ENCODE peak calls at places on chromosomes 2 and 18, in six cellular contexts. C is CD4-positive, CD25-positive, alpha-beta regulatory T cell; W is suprapubic skin; B is GM23338; Y is K562; R is tibial nerve. M is an unnamed sample.
A peak's percentile ranks its signal among the peaks of the same experiment; 100 is the strongest.

GRCh38 chr2:177296047-177296446 is 31.5 kb upstream of the NFE2L2 start:
- DNase-seq in Y (no peak), C (peak; percentile 51), B (no peak), W (no peak), R (no peak), M (no peak)

GRCh38 chr2:150295544-150295943 is 191.9 kb downstream of the RND3 start:
- DNase-seq in R (no peak), Y (no peak), C (no peak), B (no peak), W (no peak), M (no peak)

GRCh38 chr18:79361766-79362522 is 33.8 kb upstream of the NFATC1 start:
- DNase-seq in Y (no peak), R (no peak), W (no peak), C (no peak), B (no peak), M (no peak)

GRCh38 chr2:149858916-149859634 is 271.5 kb upstream of the MMADHC start:
- DNase-seq in W (no peak), R (no peak), Y (no peak), B (no peak), C (no peak), M (no peak)

GRCh38 chr2:54557601-54558187 is 101.6 kb downstream of the SPTBN1 start:
- DNase-seq in R (no peak), C (peak; percentile 74), W (no peak), Y (peak; percentile 58), B (peak; percentile 55), M (peak; percentile 78)

GRCh38 chr18:69718912-69719547 is 228.6 kb downstream of the CD226 start:
- DNase-seq in R (no peak), C (no peak), B (no peak), W (no peak), Y (no peak), M (no peak)

GRCh38 chr18:32470136-32470712 is 458 bp downstream of the GAREM1 start:
- DNase-seq in R (peak; percentile 21), Y (no peak), W (peak; percentile 82), C (peak; percentile 8), B (peak; percentile 38), M (peak; percentile 73)

GRCh38 chr2:73851274-73851673 is 22.5 kb downstream of the STAMBP start:
- DNase-seq in Y (no peak), B (peak; percentile 58), R (no peak), C (no peak), W (no peak), M (no peak)

GRCh38 chr2:64260817-64261216 is 116.6 kb upstream of the PELI1 start:
- DNase-seq in B (no peak), W (no peak), C (peak; percentile 25), Y (peak; percentile 36), R (peak; percentile 16), M (peak; percentile 26)

GRCh38 chr2:190277234-190278112 is 42.2 kb downstream of the HIBCH start:
- DNase-seq in C (no peak), B (peak; percentile 68), R (no peak), Y (peak; percentile 60), W (no peak), M (no peak)

GRCh38 chr2:69993048-69993565 is 31.7 kb upstream of the ASPRV1 start:
- DNase-seq in C (no peak), Y (no peak), B (no peak), R (no peak), W (peak; percentile 48), M (no peak)

GRCh38 chr18:3354506-3354905 is 92.6 kb downstream of the MYL12B start:
- DNase-seq in W (no peak), R (no peak), C (no peak), B (no peak), Y (no peak), M (no peak)

DNA sequence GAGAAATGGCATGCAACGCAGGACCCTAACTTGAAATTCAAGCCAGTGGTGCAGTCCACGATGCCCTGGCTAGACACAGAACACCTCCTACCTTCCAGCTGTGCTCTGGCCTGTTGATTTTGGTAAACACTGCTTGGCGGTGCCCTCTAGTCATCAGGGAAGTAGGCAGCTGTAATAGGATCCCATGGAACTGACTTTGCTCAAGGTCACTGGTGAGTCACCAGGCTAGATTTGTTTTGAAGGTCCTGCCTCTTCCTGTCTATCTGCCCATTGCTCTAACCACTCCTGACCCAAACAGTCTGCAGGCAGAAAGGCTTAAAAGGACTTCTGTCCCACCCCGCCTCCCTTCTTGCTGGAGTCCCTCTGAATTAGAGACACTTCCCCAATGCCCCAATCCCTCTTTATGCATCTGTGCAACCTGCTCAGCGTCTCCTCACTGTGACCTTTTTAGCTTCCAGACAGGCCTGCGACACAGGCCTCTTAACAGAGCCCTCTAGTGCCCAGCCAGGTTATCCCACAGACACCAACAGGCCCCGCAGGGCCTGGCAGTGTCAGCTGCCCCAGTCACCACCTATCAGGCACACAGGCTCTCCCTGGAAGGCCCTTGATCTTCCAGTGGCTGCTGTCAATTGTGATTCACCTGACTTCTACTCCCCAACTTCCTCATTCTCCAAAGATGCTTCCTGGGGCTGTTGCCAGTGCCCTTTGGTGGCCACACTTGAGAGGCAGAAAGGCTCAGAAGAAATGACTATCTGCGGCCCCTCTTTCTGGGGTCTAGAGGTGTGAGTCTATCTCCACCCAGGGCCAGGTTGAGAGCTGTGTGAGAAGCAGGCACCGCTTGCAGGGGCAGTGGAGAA is 5.2 kb downstream of the TMEM127 start:
- DNase-seq in C (peak; percentile 37), Y (peak; percentile 74), B (peak; percentile 79), W (no peak), R (no peak), M (peak; percentile 88)
- H3K27ac ChIP-seq in C (peak overlapping the region; percentile 23), Y (peak overlapping the region; percentile 62), B (peak overlapping the region; percentile 6), W (peak overlapping the region; percentile 82), R (peak overlapping the region; percentile 82), M (peak overlapping the region; percentile 82)

DNA sequence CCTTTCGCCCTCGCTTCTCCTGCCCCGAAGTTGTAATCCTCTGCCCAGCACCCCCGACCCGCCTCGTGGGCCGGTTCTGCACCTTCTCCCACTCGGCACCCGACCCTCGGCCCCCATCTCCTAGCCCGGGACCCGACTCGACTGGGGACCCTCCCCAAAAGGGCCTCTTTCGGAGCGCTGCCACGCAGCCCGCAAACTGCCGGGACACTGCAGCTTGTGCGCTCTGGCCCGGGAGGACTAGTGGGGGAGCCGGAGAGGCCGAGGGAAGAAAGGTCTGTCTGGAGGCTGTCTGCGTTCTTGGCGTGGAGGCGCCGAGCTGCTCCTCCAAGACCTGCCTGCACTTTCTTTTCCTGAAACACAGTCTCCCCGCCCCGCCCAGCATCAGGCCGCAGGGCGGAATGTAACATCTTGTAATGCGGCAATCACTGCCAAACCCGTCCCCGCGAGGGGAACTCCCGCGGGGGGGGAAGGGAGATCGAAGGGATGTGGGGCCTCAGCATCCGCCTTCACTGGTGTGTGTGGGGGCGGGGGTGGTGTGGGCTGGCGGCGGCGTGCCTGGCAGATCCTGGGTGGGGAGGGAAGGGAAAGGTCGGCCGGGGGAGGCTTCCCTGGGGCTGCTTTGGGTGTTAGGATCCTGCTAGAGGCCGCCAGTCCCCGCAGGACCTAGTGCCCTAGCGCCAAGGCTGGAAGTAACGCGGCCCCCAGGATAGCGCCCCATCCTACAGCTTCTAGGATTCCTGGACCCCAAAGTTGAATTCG is 7.4 kb downstream of the DLX2 start:
- DNase-seq in B (peak; percentile 85), C (peak; percentile 77), Y (no peak), R (no peak), W (no peak), M (no peak)
- H3K4me1 ChIP-seq in B (peaks cover 87% of the 10 kb centered on the region), C (peaks cover 64% of the 10 kb centered on the region), Y (peaks cover 22% of the 10 kb centered on the region), R (no peaks in the 10 kb centered on the region), W (peaks cover 64% of the 10 kb centered on the region), M (peaks cover 48% of the 10 kb centered on the region)

GRCh38 chr2:112314856-112315255 is 39.5 kb downstream of the ZC3H6 start:
- DNase-seq in R (no peak), B (no peak), Y (no peak), W (no peak), C (no peak), M (no peak)

GRCh38 chr2:112312821-112313220 is 37.4 kb downstream of the ZC3H6 start:
- DNase-seq in W (no peak), Y (no peak), B (no peak), R (no peak), C (no peak), M (no peak)

GRCh38 chr2:112321375-112322320 is 46.3 kb downstream of the ZC3H6 start:
- DNase-seq in R (no peak), W (no peak), Y (no peak), C (no peak), B (no peak), M (no peak)

GRCh38 chr2:112318515-112318914 is 43.1 kb downstream of the ZC3H6 start:
- DNase-seq in R (no peak), B (no peak), C (no peak), W (no peak), Y (no peak), M (no peak)

DNA sequence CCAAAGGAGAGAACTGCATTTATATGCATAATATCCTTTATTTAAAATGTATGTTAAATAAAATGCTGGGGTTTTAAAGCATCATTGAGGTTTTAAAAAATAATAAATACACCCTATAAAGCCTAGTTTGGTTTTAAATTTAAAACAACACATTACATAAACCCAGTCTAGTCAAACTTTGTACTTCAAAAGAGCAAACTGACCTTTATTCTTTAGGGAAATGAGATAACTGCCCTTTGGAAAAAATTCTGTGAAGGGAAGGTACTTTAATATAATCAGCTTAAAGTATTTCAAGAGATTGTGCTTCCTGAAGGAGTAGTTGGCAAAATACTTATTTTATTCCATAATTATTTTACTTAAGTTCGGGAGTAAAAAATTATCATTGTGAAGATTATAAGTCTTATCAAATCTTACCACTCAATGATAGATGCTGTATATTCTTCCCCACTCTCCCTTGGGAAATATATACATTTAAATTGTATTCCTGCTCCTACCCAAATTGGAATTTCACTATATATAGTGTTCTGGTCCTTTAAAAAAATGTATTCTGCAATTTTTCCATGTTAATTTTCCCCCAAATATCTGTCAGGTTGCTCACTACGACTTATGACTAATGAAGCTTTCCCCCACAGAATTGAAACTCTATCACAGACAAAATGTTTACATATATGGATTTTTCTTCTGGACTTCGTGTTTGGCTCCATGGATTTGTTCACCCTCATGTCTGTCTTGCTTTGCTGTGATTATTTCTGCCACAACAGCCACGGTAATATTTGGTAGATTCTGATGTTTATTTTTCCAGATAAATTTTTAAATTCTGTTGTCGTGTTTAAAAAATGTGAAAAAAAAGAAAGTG is 42.1 kb downstream of the ZC3H6 start:
- DNase-seq in C (no peak), W (no peak), Y (no peak), R (no peak), B (no peak), M (no peak)
- H3K27ac ChIP-seq in C (no peak overlapping the region), W (no peak overlapping the region), Y (no peak overlapping the region), R (no peak overlapping the region), B (no peak overlapping the region), M (peak overlapping the region; percentile 32)

DNA sequence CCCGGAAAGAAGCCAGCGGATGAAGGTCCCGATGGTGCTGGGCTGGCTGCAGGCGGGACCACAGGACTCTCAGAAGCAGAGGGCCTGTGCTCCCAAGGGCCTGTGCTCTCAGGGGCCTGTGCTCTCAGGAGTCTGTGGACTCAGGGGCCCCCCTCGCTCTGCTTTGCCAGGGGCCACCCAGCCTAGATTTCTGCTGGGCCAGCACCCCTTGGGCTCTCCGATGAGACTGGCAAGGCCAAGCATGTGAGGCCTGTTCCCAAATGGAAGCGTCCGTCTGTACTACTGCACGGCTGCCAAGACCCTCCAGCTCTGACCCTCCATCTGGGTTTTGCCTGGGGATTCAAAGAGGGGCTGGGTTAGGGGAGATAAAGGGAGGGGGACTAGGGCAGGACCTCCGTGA is 54.6 kb downstream of the SH3BP4 start:
- DNase-seq in C (no peak), W (no peak), B (no peak), Y (no peak), R (no peak), M (no peak)
- H3K4me1 ChIP-seq in C (no peaks in the 10 kb centered on the region), W (peaks cover 49% of the 10 kb centered on the region), B (peaks cover 26% of the 10 kb centered on the region), Y (no peaks in the 10 kb centered on the region), R (no peaks in the 10 kb centered on the region), M (no peaks in the 10 kb centered on the region)

M was measured in ascending aorta.